ENCODE peak calls at places on chromosome 13, in seven cellular contexts. Q, M, W, N, Z, K and G are unnamed samples.
A peak's percentile ranks its signal among the peaks of the same experiment; 100 is the strongest.

GRCh38 chr13:88288326-88288725 is 617.2 kb downstream of the SLITRK5 start:
- DNase-seq in Z (no peak), M (no peak), N (no peak), Q (no peak), K (no peak), W (no peak), G (no peak)

GRCh38 chr13:48857576-48857975 is 118.1 kb upstream of the FNDC3A start:
- DNase-seq in N (no peak), M (no peak), K (no peak), Z (no peak), Q (no peak), W (no peak), G (no peak)

GRCh38 chr13:106517151-106517847 is 18.2 kb downstream of the EFNB2 start:
- DNase-seq in W (no peak), K (no peak), N (no peak), Q (no peak), Z (no peak), M (no peak), G (no peak)

GRCh38 chr13:113078895-113079720 is 26.5 kb upstream of the F7 start:
- DNase-seq in M (no peak), W (no peak), N (no peak), Q (no peak), K (no peak), Z (no peak), G (peak; percentile 14)

GRCh38 chr13:99150575-99151370 is 49.9 kb upstream of the UBAC2 start:
- DNase-seq in Z (no peak), N (peak; percentile 27), Q (no peak), M (no peak), W (no peak), K (peak; percentile 20), G (no peak)

GRCh38 chr13:20142019-20142926 is 18.6 kb downstream of the GJA3 start:
- DNase-seq in Q (peak; percentile 54), M (no peak), Z (no peak), W (no peak), N (no peak), K (no peak), G (no peak)

GRCh38 chr13:41402695-41403511 is 54.4 kb upstream of the RGCC start:
- DNase-seq in W (no peak), M (no peak), Q (peak; percentile 71), K (no peak), Z (no peak), N (no peak), G (no peak)

GRCh38 chr13:29767006-29767405 is 83.4 kb downstream of the UBL3 start:
- DNase-seq in N (peak; percentile 48), W (no peak), K (no peak), Z (no peak), M (no peak), Q (no peak), G (no peak)

GRCh38 chr13:28161370-28161769 is 23.0 kb downstream of the PAN3 start:
- DNase-seq in M (no peak), N (peak; percentile 36), K (no peak), W (no peak), Q (peak; percentile 38), Z (no peak), G (no peak)

GRCh38 chr13:33490461-33491327 is 205.1 kb upstream of the STARD13 start:
- DNase-seq in M (no peak), Z (no peak), Q (peak; percentile 86), N (no peak), K (no peak), W (no peak), G (no peak)

GRCh38 chr13:29500426-29500825 is 95.1 kb downstream of the SLC7A1 start:
- DNase-seq in Q (no peak), W (no peak), K (no peak), Z (no peak), M (no peak), N (no peak), G (no peak)

GRCh38 chr13:81714513-81714912 is 1373.6 kb upstream of the SPRY2 start:
- DNase-seq in Q (no peak), M (no peak), N (no peak), Z (no peak), W (no peak), K (no peak), G (no peak)

GRCh38 chr13:88142653-88143052 is 471.5 kb downstream of the SLITRK5 start:
- DNase-seq in K (no peak), Q (no peak), N (no peak), W (no peak), Z (no peak), M (no peak), G (no peak)

GRCh38 chr13:113534236-113534860 is 43.8 kb upstream of the DCUN1D2 start:
- DNase-seq in M (no peak), Z (no peak), W (no peak), Q (peak; percentile 11), K (no peak), N (no peak), G (no peak)

GRCh38 chr13:66506979-66507378 is 723.2 kb downstream of the PCDH9 start:
- DNase-seq in Q (no peak), M (no peak), Z (no peak), K (no peak), N (peak; percentile 28), W (no peak), G (no peak)

GRCh38 chr13:72963762-72964161 is 95.0 kb upstream of the KLF5 start:
- DNase-seq in N (no peak), Z (no peak), K (no peak), Q (no peak), W (no peak), M (no peak), G (no peak)

GRCh38 chr13:108495686-108496363 is 133.6 kb upstream of the MYO16 start:
- DNase-seq in N (no peak), M (no peak), W (no peak), K (no peak), Q (peak; percentile 59), Z (no peak), G (no peak)

GRCh38 chr13:112905990-112906641 is 62.9 kb upstream of the MCF2L start:
- DNase-seq in N (no peak), W (no peak), Z (no peak), M (no peak), Q (peak; percentile 93), K (no peak), G (no peak)

GRCh38 chr13:87538366-87539052 is 132.7 kb upstream of the SLITRK5 start:
- DNase-seq in W (no peak), M (no peak), Q (no peak), Z (no peak), N (no peak), K (no peak), G (no peak)

GRCh38 chr13:79667771-79668170 is 186.8 kb downstream of the NDFIP2 start:
- DNase-seq in N (no peak), M (no peak), Q (no peak), Z (no peak), W (no peak), K (no peak), G (no peak)

GRCh38 chr13:30373727-30374126 is 48.6 kb upstream of the UBE2L5 start:
- DNase-seq in M (peak; percentile 52), Z (no peak), W (no peak), N (no peak), K (no peak), Q (no peak), G (no peak)

GRCh38 chr13:44899967-44900366 is 89.3 kb downstream of the NUFIP1 start:
- DNase-seq in Z (no peak), M (no peak), Q (no peak), K (no peak), N (no peak), W (no peak), G (no peak)

GRCh38 chr13:46176756-46177155 is 5.2 kb downstream of the LCP1 start:
- DNase-seq in M (no peak), Q (no peak), N (no peak), W (no peak), Z (no peak), K (no peak), G (no peak)

GRCh38 chr13:62598708-62599107 is 1183.1 kb upstream of the PCDH20 start:
- DNase-seq in K (no peak), M (no peak), N (no peak), Z (no peak), Q (no peak), W (no peak), G (no peak)

GRCh38 chr13:49694446-49694845 is 3.2 kb upstream of the EBPL start:
- DNase-seq in W (no peak), N (no peak), Q (no peak), Z (no peak), M (no peak), K (no peak), G (no peak)

GRCh38 chr13:105735269-105735668 is 800.2 kb downstream of the EFNB2 start:
- DNase-seq in N (no peak), Q (no peak), M (no peak), W (no peak), Z (no peak), K (no peak), G (no peak)

GRCh38 chr13:64959276-64959675 is 2270.9 kb downstream of the PCDH9 start:
- DNase-seq in N (no peak), K (no peak), Q (no peak), Z (no peak), M (no peak), W (no peak), G (no peak)

GRCh38 chr13:43128504-43128929 is 105.1 kb downstream of the DNAJC15 start:
- DNase-seq in K (no peak), N (no peak), Z (no peak), M (no peak), Q (no peak), W (no peak), G (no peak)
- H3K27ac ChIP-seq in K (no peak overlapping the region), N (no peak overlapping the region), Z (no peak overlapping the region), M (no peak overlapping the region), Q (no peak overlapping the region), W (peak overlapping the region; percentile 62), G (no peak overlapping the region)

GRCh38 chr13:25633108-25633507 is 261.3 kb downstream of the ATP8A2 start:
- DNase-seq in Z (no peak), N (no peak), Q (no peak), K (no peak), M (no peak), W (no peak), G (no peak)
- H3K27ac ChIP-seq in Z (no peak overlapping the region), N (no peak overlapping the region), Q (no peak overlapping the region), K (no peak overlapping the region), M (no peak overlapping the region), W (no peak overlapping the region), G (no peak overlapping the region)

DNA sequence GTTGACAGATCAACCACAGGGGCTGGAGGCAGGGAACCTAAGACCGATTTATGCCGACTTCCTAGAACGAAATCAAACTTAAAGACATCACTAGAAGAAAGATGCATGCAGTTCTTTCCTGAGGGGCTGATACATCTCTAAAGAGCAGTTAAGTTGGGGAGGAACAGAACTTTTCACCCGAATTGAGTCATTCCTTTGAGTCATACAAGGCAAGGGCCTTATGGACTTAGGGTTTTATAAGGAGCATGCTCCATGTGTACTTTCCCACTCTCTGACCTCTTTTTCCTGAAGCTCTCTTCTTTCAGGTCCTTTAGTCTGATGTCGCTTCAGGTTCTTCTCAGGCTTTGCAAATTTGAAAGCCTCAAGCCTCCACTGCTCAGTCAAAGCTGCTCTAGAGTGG is 7.9 kb upstream of the FBXL3 start:
- DNase-seq in Q (no peak), Z (no peak), W (no peak), N (peak; percentile 79), M (no peak), K (no peak), G (no peak)
- H3K27ac ChIP-seq in Q (no peak overlapping the region), Z (no peak overlapping the region), W (no peak overlapping the region), N (no peak overlapping the region), M (no peak overlapping the region), K (no peak overlapping the region), G (no peak overlapping the region)

DNA sequence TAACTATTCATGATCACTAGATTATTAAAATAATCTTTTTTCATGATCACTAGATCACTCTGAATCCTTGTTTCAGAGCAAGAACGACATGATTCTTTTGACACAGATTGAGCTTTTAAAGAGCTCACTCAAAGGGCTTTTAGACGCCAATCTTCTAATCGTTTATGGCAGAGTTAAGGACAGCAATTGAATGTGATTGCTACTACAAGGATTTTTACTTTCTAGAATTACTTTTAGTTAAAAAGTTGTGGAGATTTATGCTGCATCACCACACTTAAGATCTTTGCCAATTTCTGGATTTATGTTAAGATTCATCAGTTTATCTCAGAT is 1.3 kb downstream of the EXOSC8 start:
- DNase-seq in M (no peak), Q (no peak), K (no peak), N (no peak), Z (no peak), W (no peak), G (no peak)
- H3K27ac ChIP-seq in M (no peak overlapping the region), Q (no peak overlapping the region), K (peak overlapping the region; percentile 96), N (no peak overlapping the region), Z (no peak overlapping the region), W (no peak overlapping the region), G (no peak overlapping the region)